ENCODE peak calls at places on chromosomes 6 and 20, in four cellular contexts. P is right lobe of liver, G is fibroblast of lung, C is choroid plexus epithelial cell. D is an unnamed sample.

GRCh38 chr20:62258499-62259293 is 20.4 kb downstream of the OSBPL2 start:
- DNase-seq in P (no peak), G (peak), C (peak), D (peak)

GRCh38 chr6:139290787-139291294 is 957 bp downstream of the TXLNB start:
- DNase-seq in P (no peak), G (peak), C (peak), D (no peak)

GRCh38 chr6:134935076-134935475 is 14.8 kb downstream of the ALDH8A1 start:
- DNase-seq in P (no peak), G (no peak), C (no peak), D (peak)

GRCh38 chr20:18904624-18905023 is 91.0 kb downstream of the SCP2D1 start:
- DNase-seq in P (no peak), G (no peak), C (no peak), D (peak)

GRCh38 chr6:139839506-139840156 is 465.2 kb upstream of the CITED2 start:
- DNase-seq in P (no peak), G (no peak), C (peak), D (peak)

GRCh38 chr20:16491277-16491912 is 81.9 kb downstream of the KIF16B start:
- DNase-seq in P (no peak), G (peak), C (no peak), D (no peak)

GRCh38 chr6:75210885-75211739 is 5.3 kb upstream of the COL12A1 start:
- DNase-seq in P (no peak), G (peak), C (peak), D (peak)

GRCh38 chr6:2614155-2614554 is 136.6 kb downstream of the MYLK4 start:
- DNase-seq in P (no peak), G (no peak), C (no peak), D (no peak)

GRCh38 chr6:38554700-38555413 is 84.9 kb downstream of the BTBD9 start:
- DNase-seq in P (no peak), G (peak), C (peak), D (peak)

GRCh38 chr20:53711333-53712211 is 117.9 kb upstream of the ZNF217 start:
- DNase-seq in P (peak), G (no peak), C (no peak), D (no peak)

GRCh38 chr6:33702345-33702977 is 9.0 kb downstream of the UQCC2 start:
- DNase-seq in P (no peak), G (peak), C (peak), D (peak)

GRCh38 chr20:60446273-60447111 is 488.3 kb downstream of the CDH26 start:
- DNase-seq in P (no peak), G (no peak), C (no peak), D (no peak)

GRCh38 chr20:64231621-64232550 is 23.7 kb upstream of the PCMTD2 start:
- DNase-seq in P (peak), G (no peak), C (no peak), D (no peak)

GRCh38 chr6:280775-281468 is 11.4 kb upstream of the DUSP22 start:
- DNase-seq in P (no peak), G (no peak), C (no peak), D (no peak)

GRCh38 chr6:124203812-124204167 is 400.1 kb downstream of the NKAIN2 start:
- DNase-seq in P (no peak), G (peak), C (peak), D (peak)

GRCh38 chr6:142735182-142735581 is 209.8 kb downstream of the HIVEP2 start:
- DNase-seq in P (no peak), G (peak), C (peak), D (no peak)

GRCh38 chr20:47951521-47951951 is 166.3 kb upstream of the SULF2 start:
- DNase-seq in P (no peak), G (no peak), C (peak), D (peak)

GRCh38 chr20:2871555-2872303 is 1.6 kb upstream of the PTPRA start:
- DNase-seq in P (no peak), G (no peak), C (peak), D (no peak)

GRCh38 chr6:156994215-156995076 is 217.3 kb downstream of the ARID1B start:
- DNase-seq in P (no peak), G (no peak), C (no peak), D (no peak)

GRCh38 chr6:137427670-137428290 is 66.4 kb downstream of the OLIG3 start:
- DNase-seq in P (no peak), G (no peak), C (no peak), D (no peak)

GRCh38 chr6:158312672-158313397 is 570 bp downstream of the TULP4 start:
- DNase-seq in P (no peak), G (no peak), C (no peak), D (no peak)

GRCh38 chr20:1254307-1254706 is 11.8 kb upstream of the SNPH start:
- DNase-seq in P (no peak), G (no peak), C (no peak), D (no peak)

GRCh38 chr6:155241966-155242365 is 21.8 kb upstream of the CLDN20 start:
- DNase-seq in P (no peak), G (no peak), C (no peak), D (no peak)

GRCh38 chr6:156844089-156844488 is 66.9 kb downstream of the ARID1B start:
- DNase-seq in P (no peak), G (peak), C (no peak), D (no peak)

GRCh38 chr6:136035378-136036070 is 184.0 kb downstream of the PDE7B start:
- DNase-seq in P (no peak), G (peak), C (peak), D (peak)

GRCh38 chr6:31575335-31575901 is at the start of gene TNF:
- DNase-seq in P (peak), G (no peak), C (no peak), D (peak)

GRCh38 chr6:37638414-37639079 is 59.1 kb downstream of the MDGA1 start:
- DNase-seq in P (peak), G (peak), C (no peak), D (peak)

GRCh38 chr20:59738851-59739250 is 134.5 kb downstream of the PHACTR3 start:
- DNase-seq in P (no peak), G (no peak), C (no peak), D (no peak)

GRCh38 chr20:59623583-59623982 is 19.2 kb downstream of the PHACTR3 start:
- DNase-seq in P (no peak), G (no peak), C (no peak), D (no peak)

GRCh38 chr6:169968541-169969270 is 217.3 kb downstream of the ERMARD start:
- DNase-seq in P (no peak), G (no peak), C (no peak), D (no peak)

GRCh38 chr6:169420912-169421543 is 167.4 kb upstream of the THBS2 start:
- DNase-seq in P (no peak), G (peak), C (peak), D (peak)

GRCh38 chr6:52517502-52518278 is 59.2 kb downstream of the TRAM2 start:
- DNase-seq in P (peak), G (peak), C (peak), D (peak)

GRCh38 chr6:139129284-139129683 is 5.6 kb upstream of the HECA start:
- DNase-seq in P (no peak), G (peak), C (peak), D (no peak)

GRCh38 chr20:18628330-18628941 is 40.6 kb downstream of the DTD1 start:
- DNase-seq in P (no peak), G (no peak), C (no peak), D (peak)

GRCh38 chr20:23150304-23151007 is 64.3 kb upstream of the CD93 start:
- DNase-seq in P (peak), G (no peak), C (no peak), D (no peak)

DNA sequence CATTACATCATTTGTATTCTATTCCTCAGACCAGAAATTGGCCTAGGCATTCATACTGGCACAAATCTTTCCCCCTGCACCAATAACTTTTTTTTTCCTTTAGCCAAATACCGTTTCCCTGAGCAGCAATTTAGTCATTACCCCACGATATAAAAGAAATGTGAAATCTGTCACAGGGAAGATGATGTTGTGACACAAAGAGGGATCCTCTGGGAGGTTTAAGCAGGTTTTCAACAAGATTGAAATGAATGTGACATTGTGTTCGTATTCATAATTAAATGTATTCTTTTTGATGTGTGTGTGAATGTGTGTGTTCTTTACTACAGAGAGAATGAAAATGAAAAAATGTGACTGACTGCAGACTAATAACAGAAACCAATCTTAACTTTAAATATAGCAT is 177.5 kb downstream of the BTBD3 start:
- DNase-seq in P (no peak), G (no peak), C (no peak), D (no peak)
- H3K4me3 ChIP-seq in P (no peak), G (no peak), C (no peak), D (no peak)

DNA sequence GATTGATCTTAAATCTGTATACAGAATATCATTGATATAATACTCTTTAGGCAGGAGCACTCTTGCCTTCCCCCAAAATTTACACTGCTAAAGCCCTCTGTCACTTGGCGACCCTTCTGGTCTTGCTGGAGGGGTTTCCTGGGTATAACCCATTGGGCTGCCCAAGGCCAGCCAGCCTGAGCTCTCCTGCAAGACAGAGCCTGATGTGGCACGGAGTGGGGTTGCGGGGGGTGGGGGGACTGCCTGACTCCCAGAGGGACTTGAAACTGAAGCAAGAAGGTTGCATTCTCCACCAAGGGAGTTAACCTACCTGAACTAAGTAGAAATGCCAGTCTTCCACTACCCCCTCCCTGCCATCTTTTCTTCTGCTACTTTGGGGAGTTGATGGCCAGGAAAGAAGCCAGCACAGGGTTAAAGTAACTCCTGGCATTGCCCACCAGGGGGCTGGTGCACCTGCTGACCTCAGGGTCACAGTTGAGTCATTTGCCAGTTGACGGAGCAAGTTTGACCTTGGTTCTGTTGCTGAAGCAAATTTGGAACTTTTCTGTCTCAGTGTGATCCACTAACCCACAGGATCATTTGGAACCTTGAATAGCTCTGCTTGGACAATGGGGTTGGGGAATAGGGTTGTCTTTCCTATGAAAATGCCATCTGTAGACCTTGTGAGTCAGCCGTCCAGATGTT is 79.4 kb downstream of the ASXL1 start:
- DNase-seq in P (no peak), G (no peak), C (no peak), D (no peak)
- TF ChIP-seq CTCF in P (no peak), G (peak), C (peak), D (no peak)

GRCh38 chr6:42729731-42730130 is 7.3 kb upstream of the PRPH2 start:
- DNase-seq in P (no peak), G (peak), C (peak), D (peak)

GRCh38 chr6:42726485-42727083 is 4.2 kb upstream of the PRPH2 start:
- DNase-seq in P (peak), G (peak), C (peak), D (peak)

GRCh38 chr6:42727084-42727601 is 4.7 kb upstream of the PRPH2 start:
- DNase-seq in P (peak), G (peak), C (peak), D (no peak)

GRCh38 chr6:42726026-42726425 is 3.6 kb upstream of the PRPH2 start:
- DNase-seq in P (no peak), G (peak), C (no peak), D (no peak)

DNA sequence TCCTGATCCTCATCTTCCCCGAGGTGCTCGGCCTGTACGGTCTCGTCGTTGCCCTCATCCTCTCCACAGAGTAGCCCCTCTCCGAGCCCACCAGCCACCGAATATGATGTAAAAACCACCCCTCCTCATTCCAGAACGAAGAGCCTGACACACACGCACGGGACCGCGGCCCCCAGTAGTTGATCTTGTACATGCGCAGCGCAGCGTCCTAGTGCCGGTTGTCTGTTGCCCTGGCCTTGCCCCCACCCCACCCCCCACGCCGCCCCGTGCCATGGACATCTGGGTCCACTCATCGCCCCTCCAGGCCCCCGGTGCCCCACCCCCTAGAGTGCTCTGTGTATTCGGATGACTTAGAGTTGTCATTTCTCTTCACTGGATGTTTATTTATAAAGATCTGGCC is 5.2 kb upstream of the PRPH2 start:
- DNase-seq in P (peak), G (peak), C (peak), D (no peak)
- H3K4me3 ChIP-seq in P (peak), G (peak), C (peak), D (no peak)

GRCh38 chr6:20159098-20159497 is 53.2 kb downstream of the MBOAT1 start:
- DNase-seq in P (no peak), G (no peak), C (no peak), D (no peak)
- TF ChIP-seq CTCF in P (no peak), G (no peak), C (no peak), D (no peak)

GRCh38 chr6:79543411-79543810 is 6.2 kb upstream of the LCA5 start:
- DNase-seq in P (no peak), G (no peak), C (no peak), D (no peak)

GRCh38 chr6:79536615-79536968 is 638 bp downstream of the LCA5 start:
- DNase-seq in P (no peak), G (peak), C (peak), D (peak)

GRCh38 chr6:79536969-79537747 is at the start of gene LCA5:
- DNase-seq in P (peak), G (peak), C (peak), D (peak)

GRCh38 chr6:79543886-79544285 is 6.7 kb upstream of the LCA5 start:
- DNase-seq in P (no peak), G (no peak), C (no peak), D (no peak)

DNA sequence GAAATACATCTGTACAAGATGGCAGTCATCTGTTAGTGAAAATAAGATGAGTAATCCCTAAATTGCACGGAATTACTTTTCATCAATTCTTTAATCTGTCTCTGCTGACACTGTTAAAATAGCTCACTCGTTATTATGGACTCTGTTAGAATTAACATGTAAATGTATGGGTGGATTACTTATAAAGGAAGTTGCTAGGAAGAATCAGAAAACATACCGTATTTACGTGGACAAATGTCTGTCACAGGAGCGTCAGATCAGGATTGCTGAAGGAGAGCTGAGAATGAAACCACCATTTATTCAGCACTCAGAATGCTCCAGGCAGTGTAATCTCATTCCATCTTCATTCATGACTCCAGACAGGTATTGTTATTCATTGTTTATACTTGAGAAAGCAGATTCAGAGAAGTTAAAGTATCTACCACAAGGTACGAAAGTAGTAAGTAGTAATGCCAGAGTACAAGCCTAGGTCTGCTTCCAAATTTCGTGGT is 1.3 kb upstream of the LCA5 start:
- DNase-seq in P (no peak), G (peak), C (peak), D (peak)
- H3K4me3 ChIP-seq in P (peak), G (peak), C (peak), D (peak)

D was measured in epithelial cell of esophagus.